ENCODE peak calls at places on chromosome 9, in eight cellular contexts. X is NCI-H1105, V is body of pancreas, D is glutamatergic neuron, E is SK-N-DZ, H is left lung, S is pancreas, L is NCI-H510A treated with DMSO at 0.1 percent for 48 hours. F is an unnamed sample.

GRCh38 chr9:108056083-108056804 is 566.7 kb upstream of the KLF4 start:
- DNase-seq in D (no peak), V (no peak), X (no peak), S (no peak), E (no peak), L (no peak), H (no peak), F (no peak)

GRCh38 chr9:108553111-108553635 is 302.6 kb downstream of the ACTL7B start:
- DNase-seq in X (no peak), D (no peak), V (no peak), E (no peak), S (no peak), H (no peak), L (no peak), F (no peak)

GRCh38 chr9:93522736-93523135 is 53.6 kb upstream of the PHF2 start:
- DNase-seq in D (no peak), H (no peak), L (no peak), E (no peak), V (no peak), S (no peak), X (no peak), F (no peak)

GRCh38 chr9:116151966-116152381 is 1.6 kb upstream of the PAPPA start:
- DNase-seq in X (no peak), S (no peak), H (no peak), D (no peak), E (no peak), V (no peak), L (no peak), F (no peak)

GRCh38 chr9:38243993-38244392 is 148.5 kb upstream of the ALDH1B1 start:
- DNase-seq in L (no peak), S (no peak), X (no peak), D (peak), H (no peak), V (no peak), E (no peak), F (no peak)

GRCh38 chr9:24672336-24672735 is 126.6 kb upstream of the IZUMO3 start:
- DNase-seq in E (no peak), D (no peak), V (no peak), S (no peak), H (no peak), X (no peak), L (no peak), F (no peak)

GRCh38 chr9:95488971-95489370 is 27.8 kb downstream of the PTCH1 start:
- DNase-seq in L (no peak), V (no peak), E (no peak), D (no peak), H (no peak), S (no peak), X (no peak), F (no peak)

GRCh38 chr9:101235105-101235866 is 149.5 kb downstream of the BAAT start:
- DNase-seq in H (no peak), L (peak), X (peak), S (no peak), V (no peak), D (no peak), E (peak), F (peak)

GRCh38 chr9:98057095-98057799 is 715 bp downstream of the NANS start:
- DNase-seq in X (no peak), L (peak), V (no peak), H (no peak), D (no peak), E (peak), S (no peak), F (no peak)

GRCh38 chr9:107216331-107216730 is 66.7 kb upstream of the RAD23B start:
- DNase-seq in D (no peak), X (no peak), E (no peak), S (no peak), V (no peak), L (no peak), H (no peak), F (no peak)

GRCh38 chr9:8859416-8859815 is 1059.8 kb upstream of the DMAC1 start:
- DNase-seq in L (peak), X (no peak), V (no peak), D (peak), E (no peak), H (no peak), S (no peak), F (no peak)

GRCh38 chr9:115234094-115234493 is 116.1 kb upstream of the TNC start:
- DNase-seq in V (no peak), L (no peak), S (no peak), X (no peak), D (no peak), E (no peak), H (no peak), F (no peak)

GRCh38 chr9:111454751-111455150 is 29.4 kb downstream of the ECPAS start:
- DNase-seq in V (no peak), L (no peak), H (no peak), S (no peak), D (no peak), X (no peak), E (no peak), F (no peak)

GRCh38 chr9:126428524-126429175 is 102.0 kb downstream of the MVB12B start:
- DNase-seq in X (no peak), E (no peak), S (no peak), L (no peak), V (no peak), H (no peak), D (no peak), F (no peak)

GRCh38 chr9:129803679-129804065 is 688 bp downstream of the TOR1B start:
- DNase-seq in V (no peak), X (no peak), S (no peak), E (no peak), D (no peak), L (no peak), H (no peak), F (no peak)

GRCh38 chr9:99491408-99492259 is 269.6 kb downstream of the SEC61B start:
- DNase-seq in X (no peak), S (no peak), D (no peak), V (no peak), E (no peak), L (no peak), H (no peak), F (no peak)

GRCh38 chr9:99349870-99350269 is 127.8 kb downstream of the SEC61B start:
- DNase-seq in L (no peak), S (no peak), D (no peak), X (no peak), V (no peak), E (no peak), H (no peak), F (no peak)

F was measured in SHP77 treated with DMSO at 0.1 percent for 48 hours.